ENCODE peak calls at places on chromosomes 12 and 14, in six cellular contexts. K is A549, F is tibial nerve, G is ovary, A is upper lobe of left lung, E is HepG2. S is an unnamed sample.

GRCh38 chr12:51662728-51663154 is 71.7 kb downstream of the SCN8A start:
- DNase-seq in K (no peak), F (no peak), G (no peak), A (no peak), E (peak), S (no peak)

GRCh38 chr14:58884442-58884841 is 246.7 kb downstream of the DACT1 start:
- DNase-seq in K (no peak), F (no peak), G (no peak), A (no peak), E (peak), S (no peak)

GRCh38 chr14:21840765-21841164 is 167.1 kb upstream of the OR4E1 start:
- DNase-seq in K (no peak), F (no peak), G (no peak), A (no peak), E (no peak), S (no peak)

GRCh38 chr12:121233628-121234020 is 23.7 kb downstream of the P2RX4 start:
- DNase-seq in K (no peak), F (no peak), G (no peak), A (no peak), E (no peak), S (no peak)

GRCh38 chr14:69582829-69583228 is 8.2 kb upstream of the CCDC177 start:
- DNase-seq in K (no peak), F (no peak), G (no peak), A (no peak), E (no peak), S (no peak)

GRCh38 chr12:2053675-2054070 is 886 bp downstream of the CACNA1C start:
- DNase-seq in K (no peak), F (no peak), G (no peak), A (no peak), E (no peak), S (no peak)

GRCh38 chr12:12628013-12628412 is 16.3 kb downstream of the CREBL2 start:
- DNase-seq in K (no peak), F (no peak), G (no peak), A (no peak), E (no peak), S (no peak)

GRCh38 chr12:113271853-113272561 is 50.7 kb downstream of the TPCN1 start:
- DNase-seq in K (no peak), F (peak), G (peak), A (peak), E (peak), S (peak)

GRCh38 chr12:18690653-18691052 is 47.2 kb downstream of the PLCZ1 start:
- DNase-seq in K (peak), F (no peak), G (no peak), A (no peak), E (no peak), S (no peak)

GRCh38 chr12:75315518-75315917 is 14.6 kb downstream of the CAPS2 start:
- DNase-seq in K (no peak), F (no peak), G (no peak), A (no peak), E (no peak), S (no peak)

GRCh38 chr12:102757154-102757873 is 159.7 kb downstream of the PAH start:
- DNase-seq in K (no peak), F (peak), G (peak), A (no peak), E (no peak), S (no peak)

GRCh38 chr14:28759056-28759657 is 7.4 kb upstream of the FOXG1 start:
- DNase-seq in K (no peak), F (no peak), G (no peak), A (no peak), E (no peak), S (no peak)

GRCh38 chr12:18148961-18149360 is 59.0 kb upstream of the RERGL start:
- DNase-seq in K (no peak), F (no peak), G (no peak), A (no peak), E (no peak), S (no peak)

GRCh38 chr12:51441583-51441982 is 17.0 kb downstream of the SLC4A8 start:
- DNase-seq in K (no peak), F (no peak), G (peak), A (no peak), E (no peak), S (no peak)

GRCh38 chr14:64704145-64704742 is at the start of gene PLEKHG3:
- DNase-seq in K (peak), F (no peak), G (peak), A (peak), E (peak), S (peak)

GRCh38 chr12:22339691-22340090 is 5.2 kb upstream of the ST8SIA1 start:
- DNase-seq in K (no peak), F (no peak), G (no peak), A (no peak), E (no peak), S (no peak)

GRCh38 chr12:80517655-80518054 is 73.6 kb downstream of the PTPRQ start:
- DNase-seq in K (no peak), F (no peak), G (no peak), A (no peak), E (no peak), S (no peak)

GRCh38 chr12:118020036-118020435 is 3.5 kb downstream of the RFC5 start:
- DNase-seq in K (no peak), F (no peak), G (no peak), A (no peak), E (no peak), S (no peak)

GRCh38 chr14:92164958-92165357 is 43.2 kb downstream of the CPSF2 start:
- DNase-seq in K (no peak), F (no peak), G (no peak), A (no peak), E (no peak), S (no peak)

GRCh38 chr14:100476012-100476822 is 111.0 kb downstream of the BEGAIN start:
- DNase-seq in K (peak), F (no peak), G (no peak), A (no peak), E (peak), S (no peak)

GRCh38 chr12:47876404-47876960 is 28.3 kb downstream of the VDR start:
- DNase-seq in K (no peak), F (no peak), G (no peak), A (no peak), E (no peak), S (no peak)

GRCh38 chr12:14558377-14559051 is 9.2 kb downstream of the PLBD1 start:
- DNase-seq in K (no peak), F (no peak), G (no peak), A (peak), E (no peak), S (no peak)

GRCh38 chr12:122965356-122965755 is 907 bp downstream of the ABCB9 start:
- DNase-seq in K (no peak), F (no peak), G (no peak), A (no peak), E (no peak), S (no peak)

GRCh38 chr14:35386673-35387125 is 17.9 kb downstream of the NFKBIA start:
- DNase-seq in K (no peak), F (no peak), G (no peak), A (no peak), E (no peak), S (no peak)

GRCh38 chr12:105275997-105276760 is 40.2 kb upstream of the APPL2 start:
- DNase-seq in K (no peak), F (no peak), G (no peak), A (no peak), E (no peak), S (no peak)

GRCh38 chr12:88562846-88563582 is 17.3 kb downstream of the KITLG start:
- DNase-seq in K (no peak), F (no peak), G (no peak), A (no peak), E (no peak), S (no peak)

GRCh38 chr14:95527392-95528002 is 7.4 kb upstream of the GLRX5 start:
- DNase-seq in K (no peak), F (peak), G (peak), A (no peak), E (peak), S (no peak)

GRCh38 chr14:33273978-33274377 is 335.3 kb downstream of the NPAS3 start:
- DNase-seq in K (no peak), F (no peak), G (no peak), A (no peak), E (no peak), S (no peak)

GRCh38 chr12:109154485-109155438 is 38.4 kb downstream of the ACACB start:
- DNase-seq in K (peak), F (peak), G (peak), A (peak), E (peak), S (peak)

GRCh38 chr12:57842342-57843294 is 3.9 kb downstream of the CTDSP2 start:
- DNase-seq in K (no peak), F (no peak), G (no peak), A (no peak), E (no peak), S (no peak)

GRCh38 chr14:90256354-90257131 is at the start of gene PSMC1:
- DNase-seq in K (peak), F (peak), G (peak), A (peak), E (peak), S (peak)

GRCh38 chr12:22461786-22462185 is 82.6 kb downstream of the C2CD5 start:
- DNase-seq in K (no peak), F (no peak), G (no peak), A (no peak), E (no peak), S (no peak)

DNA sequence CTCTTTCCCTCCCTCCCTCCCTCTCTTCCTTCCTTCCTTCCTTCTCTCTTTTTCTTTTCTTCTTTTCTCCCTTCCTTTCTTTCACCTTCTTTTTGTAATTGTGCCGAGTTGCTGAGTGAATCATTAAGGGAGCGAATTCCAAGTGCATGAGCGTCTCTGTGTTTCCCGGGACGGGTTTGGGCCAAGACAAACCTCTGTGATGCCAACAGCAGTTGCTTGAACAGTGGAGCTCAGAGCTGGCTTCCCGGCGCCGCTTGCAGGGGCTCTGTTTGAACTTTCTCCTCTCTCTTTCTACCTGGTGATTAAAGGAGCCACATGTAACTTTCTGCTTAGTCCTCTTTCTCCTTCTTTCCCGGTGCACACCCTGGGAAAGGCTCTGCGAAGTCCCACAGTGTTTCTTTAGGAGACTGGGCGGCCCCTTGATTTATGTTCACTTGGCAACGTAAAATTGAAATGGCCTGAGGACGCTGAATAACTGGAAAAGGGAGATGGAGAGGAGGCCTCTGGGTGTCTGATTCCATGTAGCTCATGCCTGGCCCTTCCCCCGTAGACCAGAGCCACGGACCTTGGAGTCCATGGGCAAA is 33.7 kb upstream of the MAP1LC3B2 start:
- DNase-seq in K (peak), F (peak), G (peak), A (peak), E (no peak), S (peak)
- H3K4me3 ChIP-seq in K (peak), F (peak), G (peak), A (no peak), E (no peak), S (peak)

DNA sequence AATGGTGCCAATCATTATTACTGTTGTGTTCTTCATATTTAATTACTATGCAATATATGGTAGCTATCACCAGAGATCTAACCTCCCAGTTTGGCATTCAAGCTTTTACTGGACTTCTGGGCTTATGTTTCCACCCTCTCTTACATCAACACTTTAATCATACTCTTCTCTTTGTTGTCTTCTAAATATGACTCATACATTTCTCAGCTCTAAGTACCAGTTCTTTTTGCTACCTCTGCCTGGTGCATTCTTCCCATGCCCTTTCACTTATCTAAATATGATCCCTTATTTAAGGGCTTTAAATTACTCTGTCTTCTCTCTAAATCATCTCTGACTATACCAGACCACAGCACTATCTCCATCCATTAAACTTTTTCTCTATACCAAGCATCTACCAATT is 246.1 kb upstream of the CCDC196 start:
- DNase-seq in K (no peak), F (no peak), G (no peak), A (no peak), E (no peak), S (no peak)
- TF ChIP-seq EP300 in K (no peak), F (no peak), G (no peak), A (no peak), E (no peak), S (no peak)

GRCh38 chr12:96398422-96399080 is 1.7 kb downstream of the CDK17 start:
- DNase-seq in K (no peak), F (no peak), G (no peak), A (no peak), E (peak), S (no peak)

GRCh38 chr12:96396209-96396608 is 4.0 kb downstream of the CDK17 start:
- DNase-seq in K (no peak), F (no peak), G (no peak), A (no peak), E (no peak), S (no peak)

GRCh38 chr12:96397756-96398421 is 2.4 kb downstream of the CDK17 start:
- DNase-seq in K (no peak), F (no peak), G (no peak), A (no peak), E (no peak), S (no peak)

GRCh38 chr12:96395236-96395635 is 5.0 kb downstream of the CDK17 start:
- DNase-seq in K (no peak), F (no peak), G (no peak), A (no peak), E (peak), S (no peak)

GRCh38 chr12:96396914-96397313 is 3.3 kb downstream of the CDK17 start:
- DNase-seq in K (no peak), F (no peak), G (no peak), A (no peak), E (no peak), S (no peak)
- H3K4me3 ChIP-seq in K (no peak), F (no peak), G (no peak), A (no peak), E (peak), S (no peak)

GRCh38 chr14:31943217-31943616 is 133.9 kb upstream of the ARHGAP5 start:
- DNase-seq in K (no peak), F (no peak), G (no peak), A (no peak), E (no peak), S (no peak)

GRCh38 chr14:31945074-31945613 is 132.0 kb upstream of the ARHGAP5 start:
- DNase-seq in K (no peak), F (no peak), G (no peak), A (no peak), E (peak), S (no peak)

GRCh38 chr14:31945701-31946100 is 131.4 kb upstream of the ARHGAP5 start:
- DNase-seq in K (no peak), F (no peak), G (no peak), A (no peak), E (no peak), S (no peak)

GRCh38 chr14:31943861-31944255 is 133.2 kb upstream of the ARHGAP5 start:
- DNase-seq in K (no peak), F (no peak), G (no peak), A (no peak), E (no peak), S (no peak)

GRCh38 chr14:31944256-31945073 is 132.6 kb upstream of the ARHGAP5 start:
- DNase-seq in K (peak), F (no peak), G (no peak), A (no peak), E (peak), S (no peak)
- TF ChIP-seq EP300 in K (no peak), F (no peak), G (no peak), A (no peak), E (peak), S (no peak)

GRCh38 chr12:16606117-16606200 is at the start of gene LMO3:
- DNase-seq in K (no peak), F (no peak), G (no peak), A (no peak), E (no peak), S (no peak)

GRCh38 chr12:16603916-16604575 is 1.9 kb downstream of the LMO3 start:
- DNase-seq in K (no peak), F (no peak), G (no peak), A (no peak), E (no peak), S (no peak)

GRCh38 chr12:16603265-16603915 is 2.6 kb downstream of the LMO3 start:
- DNase-seq in K (no peak), F (no peak), G (no peak), A (no peak), E (no peak), S (no peak)

GRCh38 chr12:16605666-16606116 is 271 bp downstream of the LMO3 start:
- DNase-seq in K (no peak), F (no peak), G (no peak), A (no peak), E (peak), S (no peak)

GRCh38 chr12:16604853-16605252 is 1.1 kb downstream of the LMO3 start:
- DNase-seq in K (no peak), F (no peak), G (no peak), A (no peak), E (no peak), S (no peak)
- H3K4me3 ChIP-seq in K (no peak), F (peak), G (peak), A (peak), E (no peak), S (peak)

GRCh38 chr12:69359531-69360347 is at the start of gene YEATS4:
- DNase-seq in K (peak), F (peak), G (peak), A (peak), E (peak), S (peak)
- TF ChIP-seq EP300 in K (no peak), F (peak), G (no peak), A (no peak), E (no peak), S (no peak)

GRCh38 chr12:115661103-115661502 is 616.4 kb downstream of the MED13L start:
- DNase-seq in K (no peak), F (no peak), G (no peak), A (no peak), E (no peak), S (no peak)

GRCh38 chr12:115657081-115658013 is 620.1 kb downstream of the MED13L start:
- DNase-seq in K (no peak), F (no peak), G (no peak), A (no peak), E (no peak), S (no peak)

GRCh38 chr12:115666168-115666567 is 611.3 kb downstream of the MED13L start:
- DNase-seq in K (no peak), F (no peak), G (no peak), A (no peak), E (no peak), S (no peak)

GRCh38 chr12:115659422-115659821 is 618.1 kb downstream of the MED13L start:
- DNase-seq in K (no peak), F (no peak), G (no peak), A (no peak), E (no peak), S (no peak)

DNA sequence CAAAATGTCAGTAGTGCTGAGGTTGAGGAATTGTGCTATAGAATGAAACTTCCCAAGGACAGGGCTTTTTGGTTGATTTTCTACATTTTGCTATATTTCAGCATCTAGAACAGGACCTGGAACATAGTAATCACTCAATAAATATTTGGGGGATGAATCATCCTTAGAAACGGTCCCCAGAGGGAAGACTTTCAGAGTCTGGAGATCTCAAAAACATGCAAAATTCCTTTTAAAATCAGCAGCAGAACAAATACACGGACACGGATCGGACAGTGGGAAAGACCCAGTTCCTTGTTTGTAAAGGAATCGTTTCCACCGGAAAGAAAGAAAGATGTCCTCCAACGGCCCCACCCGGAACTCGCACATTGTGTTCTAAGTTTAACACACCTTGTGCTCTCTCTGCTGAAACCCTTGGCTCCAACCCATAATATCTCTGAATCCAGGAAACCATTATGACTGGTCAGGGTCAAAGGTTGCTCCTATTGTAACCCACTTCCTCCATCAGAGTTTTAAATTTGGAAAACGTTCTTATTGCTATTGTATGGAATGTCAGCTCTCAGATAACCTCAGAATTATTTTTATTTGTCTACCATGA is 617.2 kb downstream of the MED13L start:
- DNase-seq in K (no peak), F (no peak), G (no peak), A (no peak), E (no peak), S (no peak)
- H3K4me3 ChIP-seq in K (no peak), F (no peak), G (no peak), A (no peak), E (no peak), S (no peak)

S was measured in suprapubic skin.